ENCODE peak calls at places on chromosomes 5 and 9, in eight cellular contexts. O, G, F, L, T, Z, N and B are unnamed samples. For H3K9me3, the result is how much of the 10 kb centered on the place peaks cover.

GRCh38 chr9:37676411-37676830 is 25.7 kb downstream of the FRMPD1 start:
- DNase-seq in O (peak), G (no peak), F (no peak), L (no peak), T (no peak), Z (no peak), N (no peak), B (no peak)

GRCh38 chr5:132193165-132193694 is 34.4 kb downstream of the P4HA2 start:
- DNase-seq in O (no peak), G (no peak), F (no peak), L (no peak), T (no peak), Z (no peak), N (no peak), B (no peak)

GRCh38 chr5:8396756-8397155 is 527.8 kb downstream of the MTRR start:
- DNase-seq in O (no peak), G (no peak), F (no peak), L (peak), T (no peak), Z (no peak), N (no peak), B (no peak)

GRCh38 chr5:163580516-163580915 is 75.1 kb downstream of the MAT2B start:
- DNase-seq in O (no peak), G (no peak), F (no peak), L (no peak), T (no peak), Z (no peak), N (no peak), B (no peak)

GRCh38 chr5:1405539-1406530 is 39.4 kb downstream of the SLC6A3 start:
- DNase-seq in O (no peak), G (no peak), F (no peak), L (no peak), T (no peak), Z (no peak), N (no peak), B (no peak)

GRCh38 chr5:40679071-40679997 is at the start of gene PTGER4:
- DNase-seq in O (peak), G (peak), F (peak), L (peak), T (peak), Z (peak), N (peak), B (peak)

GRCh38 chr5:78920604-78921003 is 64.5 kb downstream of the ARSB start:
- DNase-seq in O (peak), G (no peak), F (no peak), L (peak), T (no peak), Z (no peak), N (peak), B (peak)

GRCh38 chr9:93320591-93321219 is 130.8 kb upstream of the FAM120A start:
- DNase-seq in O (no peak), G (no peak), F (no peak), L (no peak), T (no peak), Z (peak), N (no peak), B (no peak)

GRCh38 chr9:93956183-93956784 is 1.1 kb upstream of the BARX1 start:
- DNase-seq in O (no peak), G (no peak), F (no peak), L (no peak), T (no peak), Z (no peak), N (no peak), B (no peak)

GRCh38 chr5:179344301-179345178 is 721 bp downstream of the ADAMTS2 start:
- DNase-seq in O (no peak), G (no peak), F (no peak), L (peak), T (no peak), Z (no peak), N (no peak), B (no peak)

GRCh38 chr9:104682642-104683041 is 11.7 kb upstream of the OR13D1 start:
- DNase-seq in O (no peak), G (no peak), F (peak), L (peak), T (no peak), Z (no peak), N (no peak), B (no peak)

GRCh38 chr5:141524604-141525597 is 36.0 kb downstream of the PCDHGC5 start:
- DNase-seq in O (peak), G (no peak), F (peak), L (peak), T (peak), Z (peak), N (peak), B (peak)

GRCh38 chr9:127166651-127167524 is 44.5 kb upstream of the ANGPTL2 start:
- DNase-seq in O (no peak), G (no peak), F (peak), L (peak), T (peak), Z (no peak), N (no peak), B (peak)

GRCh38 chr5:167573274-167574127 is 717.9 kb upstream of the WWC1 start:
- DNase-seq in O (peak), G (no peak), F (no peak), L (peak), T (no peak), Z (no peak), N (no peak), B (no peak)

GRCh38 chr9:83000765-83001164 is 62.2 kb downstream of the RASEF start:
- DNase-seq in O (no peak), G (no peak), F (no peak), L (no peak), T (no peak), Z (no peak), N (no peak), B (no peak)

GRCh38 chr5:118965913-118966312 is 22.4 kb downstream of the DTWD2 start:
- DNase-seq in O (no peak), G (no peak), F (no peak), L (no peak), T (no peak), Z (no peak), N (no peak), B (no peak)

GRCh38 chr9:20280330-20280729 is 342.0 kb downstream of the MLLT3 start:
- DNase-seq in O (no peak), G (no peak), F (no peak), L (no peak), T (no peak), Z (no peak), N (no peak), B (no peak)

GRCh38 chr5:44660251-44660650 is 148.5 kb upstream of the MRPS30 start:
- DNase-seq in O (no peak), G (no peak), F (no peak), L (no peak), T (no peak), Z (no peak), N (no peak), B (no peak)

GRCh38 chr5:151670074-151670686 is 16.5 kb downstream of the SPARC start:
- DNase-seq in O (no peak), G (no peak), F (no peak), L (peak), T (no peak), Z (no peak), N (no peak), B (no peak)

GRCh38 chr5:154653418-154653763 is 101.8 kb upstream of the LARP1 start:
- DNase-seq in O (peak), G (no peak), F (no peak), L (no peak), T (peak), Z (no peak), N (no peak), B (no peak)

GRCh38 chr5:154652746-154653417 is 102.3 kb upstream of the LARP1 start:
- DNase-seq in O (peak), G (no peak), F (no peak), L (no peak), T (no peak), Z (no peak), N (no peak), B (no peak)

GRCh38 chr5:154653764-154654483 is 101.3 kb upstream of the LARP1 start:
- DNase-seq in O (peak), G (no peak), F (no peak), L (no peak), T (no peak), Z (no peak), N (no peak), B (no peak)

GRCh38 chr5:154654484-154655375 is 100.4 kb upstream of the LARP1 start:
- DNase-seq in O (no peak), G (no peak), F (no peak), L (no peak), T (no peak), Z (no peak), N (no peak), B (no peak)
- TF ChIP-seq POLR2A in O (no peak), G (no peak), F (no peak), L (no peak), T (no peak), Z (no peak), N (no peak), B (no peak)

GRCh38 chr5:139919308-139919707 is 123.7 kb downstream of the PSD2 start:
- DNase-seq in O (no peak), G (no peak), F (no peak), L (no peak), T (no peak), Z (no peak), N (no peak), B (no peak)

GRCh38 chr5:139914218-139914807 is 118.7 kb downstream of the PSD2 start:
- DNase-seq in O (no peak), G (no peak), F (no peak), L (no peak), T (no peak), Z (no peak), N (no peak), B (no peak)

GRCh38 chr5:139915274-139915673 is 119.7 kb downstream of the PSD2 start:
- DNase-seq in O (no peak), G (no peak), F (no peak), L (no peak), T (no peak), Z (no peak), N (no peak), B (no peak)

GRCh38 chr5:139912804-139913203 is 117.2 kb downstream of the PSD2 start:
- DNase-seq in O (peak), G (no peak), F (no peak), L (no peak), T (no peak), Z (no peak), N (no peak), B (no peak)

DNA sequence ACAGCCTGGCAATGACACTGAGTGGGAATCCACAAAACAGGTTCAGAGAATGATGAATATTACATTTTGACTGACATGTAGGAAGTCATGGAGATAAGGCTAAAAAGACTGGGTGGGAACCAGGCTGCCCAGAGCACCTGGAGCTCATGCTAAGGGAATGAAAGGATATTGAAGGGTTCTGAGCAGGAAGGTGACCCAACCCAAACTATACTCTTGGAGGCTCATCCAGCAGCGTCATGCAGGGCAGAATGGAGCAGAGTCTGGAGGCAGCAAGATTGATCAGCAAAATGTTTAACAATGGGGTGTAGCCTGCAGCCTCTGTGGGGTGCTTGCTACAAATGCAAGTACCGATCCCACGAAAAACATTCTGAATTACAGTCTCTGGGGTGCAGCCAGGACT is 120.2 kb downstream of the PSD2 start:
- DNase-seq in O (peak), G (no peak), F (no peak), L (no peak), T (no peak), Z (no peak), N (no peak), B (no peak)
- H3K27ac ChIP-seq in O (no peak), G (no peak), F (no peak), L (no peak), T (no peak), Z (no peak), N (no peak), B (no peak)

DNA sequence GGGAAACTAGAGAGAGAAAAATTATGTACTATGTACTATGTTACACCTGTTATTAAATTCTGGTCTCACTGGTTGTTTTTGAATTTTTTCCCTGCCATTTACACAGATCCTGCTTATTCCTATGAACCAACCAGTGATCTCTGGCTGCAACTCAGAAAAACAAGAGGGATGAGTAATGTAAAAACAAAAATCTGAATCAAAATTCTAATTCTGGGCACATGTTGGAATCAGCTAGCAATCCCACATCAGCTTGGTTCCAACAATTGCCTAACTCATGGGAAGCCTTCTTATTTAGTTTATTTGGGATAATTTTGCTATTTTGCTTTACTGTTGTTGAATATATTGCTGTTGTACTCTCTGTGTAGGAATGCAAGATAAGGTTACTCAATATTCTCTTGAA is 78.3 kb downstream of the PLK2 start:
- DNase-seq in O (no peak), G (no peak), F (no peak), L (no peak), T (no peak), Z (no peak), N (no peak), B (no peak)
- H3K9me3 ChIP-seq in O (under half), G (under half), F (under half), L (under half), T (under half), Z (under half), N (under half), B (under half)

GRCh38 chr5:80654391-80655230 is at the start of the genes DHFR and MSH3:
- DNase-seq in O (peak), G (peak), F (peak), L (peak), T (peak), Z (peak), N (peak), B (peak)
- TF ChIP-seq POLR2A in O (peak), G (no peak), F (peak), L (peak), T (no peak), Z (no peak), N (no peak), B (peak)

GRCh38 chr5:113050606-113051391 is 74.2 kb downstream of the DCP2 start:
- DNase-seq in O (no peak), G (no peak), F (no peak), L (peak), T (no peak), Z (no peak), N (no peak), B (peak)
- H3K27ac ChIP-seq in O (no peak), G (peak), F (no peak), L (peak), T (peak), Z (no peak), N (no peak), B (peak)

GRCh38 chr9:40909821-40910220 is 218.7 kb downstream of the FOXD4L6 start:
- DNase-seq in O (no peak), G (no peak), F (no peak), L (no peak), T (no peak), Z (no peak), N (no peak), B (no peak)

GRCh38 chr9:40911647-40912046 is 216.8 kb downstream of the FOXD4L6 start:
- DNase-seq in O (no peak), G (no peak), F (no peak), L (no peak), T (no peak), Z (no peak), N (no peak), B (no peak)

GRCh38 chr9:40913096-40913719 is 215.3 kb downstream of the FOXD4L6 start:
- DNase-seq in O (no peak), G (no peak), F (no peak), L (no peak), T (no peak), Z (no peak), N (no peak), B (no peak)

GRCh38 chr9:40907657-40908624 is 220.5 kb downstream of the FOXD4L6 start:
- DNase-seq in O (no peak), G (no peak), F (no peak), L (no peak), T (no peak), Z (no peak), N (no peak), B (no peak)
- H3K9me3 ChIP-seq in O (under half), G (under half), F (under half), L (half or more), T (half or more), Z (half or more), N (under half), B (half or more)

GRCh38 chr9:113380869-113381378 is 4.1 kb upstream of the HDHD3 start:
- DNase-seq in O (peak), G (no peak), F (no peak), L (no peak), T (no peak), Z (no peak), N (no peak), B (no peak)

GRCh38 chr9:113373255-113373654 is 3.5 kb downstream of the HDHD3 start:
- DNase-seq in O (no peak), G (no peak), F (no peak), L (no peak), T (no peak), Z (no peak), N (no peak), B (no peak)

GRCh38 chr9:113375057-113376023 is 1.4 kb downstream of the HDHD3 start:
- DNase-seq in O (peak), G (no peak), F (no peak), L (peak), T (peak), Z (no peak), N (no peak), B (no peak)

GRCh38 chr9:113373676-113374392 is 3.0 kb downstream of the HDHD3 start:
- DNase-seq in O (peak), G (no peak), F (no peak), L (no peak), T (no peak), Z (no peak), N (no peak), B (no peak)

DNA sequence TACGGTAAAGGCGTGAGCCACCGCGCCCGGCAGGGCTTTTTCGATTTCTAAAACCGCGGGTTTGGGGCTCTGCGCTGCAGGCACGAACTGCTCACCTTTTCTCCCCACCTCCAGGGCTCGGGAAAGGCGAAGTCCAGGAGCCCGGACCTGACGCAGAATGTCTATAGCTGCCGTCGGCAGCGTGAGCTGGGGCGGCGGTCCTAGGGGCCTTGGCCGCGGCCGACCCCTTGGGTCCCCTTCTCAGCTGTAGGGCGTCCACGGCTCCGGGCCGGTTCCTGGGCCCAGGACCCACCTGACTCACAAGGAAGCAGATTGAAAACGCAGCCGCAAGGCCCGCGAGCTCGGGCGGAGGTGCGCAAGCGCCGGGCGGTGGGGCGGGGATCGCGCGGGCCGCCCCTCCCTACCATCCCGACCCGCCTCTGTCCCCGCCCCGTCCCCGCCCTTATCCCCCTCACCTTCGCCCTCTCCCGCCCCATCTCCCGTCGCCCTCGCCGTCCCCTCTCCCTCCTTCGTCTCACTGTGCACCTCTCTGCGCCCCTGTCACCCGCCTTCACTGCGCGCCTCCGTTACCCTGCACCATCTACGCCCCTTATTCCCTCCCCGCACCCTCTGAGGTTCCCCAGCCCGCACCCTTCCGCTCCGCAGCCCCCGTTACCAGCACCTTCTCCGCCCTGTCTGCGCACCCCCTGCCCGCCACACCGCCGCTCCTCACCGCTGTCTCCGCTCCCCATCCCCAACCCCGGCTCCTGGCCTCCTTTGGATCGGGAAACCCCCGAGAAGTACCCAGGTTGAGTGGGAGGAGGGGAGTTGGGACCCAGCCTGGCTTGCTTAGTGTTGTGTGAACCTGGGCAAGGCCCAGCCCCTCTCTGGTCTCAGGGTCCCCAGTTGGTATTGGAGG is at the start of gene HDHD3:
- DNase-seq in O (peak), G (peak), F (peak), L (peak), T (peak), Z (peak), N (peak), B (peak)
- TF ChIP-seq POLR2A in O (peak), G (no peak), F (peak), L (no peak), T (peak), Z (no peak), N (no peak), B (peak)

DNA sequence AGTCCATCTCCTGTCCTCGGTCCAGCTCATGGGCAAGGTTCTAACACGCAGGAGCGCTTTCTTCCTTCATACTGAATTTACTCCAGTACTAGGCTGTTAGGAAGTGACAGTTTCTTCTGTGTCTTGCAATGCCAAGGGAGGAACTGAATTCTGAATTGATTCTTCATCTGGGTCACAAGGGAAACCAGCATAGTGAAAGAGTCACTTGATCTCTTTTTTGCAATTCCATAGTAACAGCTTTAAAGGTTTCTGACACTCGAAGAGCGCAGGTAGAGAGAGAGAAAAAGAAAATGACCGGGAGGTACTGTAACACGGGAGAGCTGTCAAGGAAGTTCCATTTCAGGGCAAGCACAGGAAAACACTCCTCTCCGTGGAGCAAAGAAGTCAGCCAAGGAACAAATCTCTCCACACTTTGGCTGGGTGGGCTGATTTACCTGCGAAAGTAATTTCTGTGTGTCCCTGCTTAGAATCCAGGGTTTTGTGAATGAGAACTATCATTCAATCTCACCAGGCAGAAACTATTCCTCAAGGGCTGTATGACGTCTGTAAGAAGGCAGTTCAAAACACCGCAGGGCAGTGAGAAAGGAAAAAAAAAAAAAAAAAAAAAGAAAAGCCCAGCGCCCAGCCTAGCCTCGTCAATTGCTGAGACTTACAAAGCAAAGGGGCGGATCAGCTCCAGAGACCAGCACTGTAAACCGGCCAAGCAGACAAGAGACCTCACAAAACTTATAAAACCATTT is 617.8 kb downstream of the PDE4D start:
- DNase-seq in O (peak), G (no peak), F (no peak), L (peak), T (peak), Z (no peak), N (peak), B (peak)
- H3K27ac ChIP-seq in O (peak), G (peak), F (no peak), L (no peak), T (peak), Z (peak), N (peak), B (peak)